ENCODE peak calls at places on chromosomes 1 and 21, in five cellular contexts. H is hippocampal formation, O is right cardiac atrium, N is T-cell, S is GM20000. P is an unnamed sample.
A peak's percentile ranks its signal among the peaks of the same experiment; 100 is the strongest.

GRCh38 chr1:32900956-32901822 is at the start of gene TMEM54:
- DNase-seq in H (no peak), O (peak; percentile 81), N (no peak), S (peak; percentile 78), P (peak; percentile 64)

GRCh38 chr1:32876341-32877210 is 5.9 kb upstream of the FNDC5 start:
- DNase-seq in H (peak; percentile 33), O (peak; percentile 81), N (peak; percentile 48), S (peak; percentile 84), P (peak; percentile 78)

GRCh38 chr1:9466780-9467755 is 72.2 kb upstream of the SLC25A33 start:
- DNase-seq in H (no peak), O (peak; percentile 71), N (no peak), S (no peak), P (peak; percentile 59)

GRCh38 chr1:153881764-153882163 is 41.0 kb downstream of the GATAD2B start:
- DNase-seq in H (no peak), O (no peak), N (no peak), S (no peak), P (no peak)

GRCh38 chr1:167630568-167631385 is 745 bp downstream of the RCSD1 start:
- DNase-seq in H (peak; percentile 17), O (no peak), N (no peak), S (peak; percentile 61), P (no peak)

GRCh38 chr1:117616967-117617366 is 11.1 kb downstream of the TENT5C start:
- DNase-seq in H (no peak), O (no peak), N (no peak), S (no peak), P (no peak)

GRCh38 chr1:205963352-205963751 is 20.1 kb upstream of the SLC26A9 start:
- DNase-seq in H (no peak), O (no peak), N (no peak), S (no peak), P (no peak)

GRCh38 chr21:31173881-31174555 is 135.7 kb upstream of the KRTAP19-8 start:
- DNase-seq in H (peak; percentile 43), O (peak; percentile 85), N (peak; percentile 47), S (no peak), P (peak; percentile 69)